ENCODE peak calls at places on chromosomes 11 and 22, in six cellular contexts. F is EH; X is astrocyte of the spinal cord; I is GM12865; H is CD4-positive, alpha-beta T cell; J is fibroblast of the conjunctiva. E is an unnamed sample.

GRCh38 chr11:77345621-77346020 is 44.1 kb upstream of the GDPD4 start:
- DNase-seq in X (peak), H (no peak), J (no peak), F (peak), I (no peak), E (no peak)

GRCh38 chr11:79205786-79206185 is 235.0 kb downstream of the TENM4 start:
- DNase-seq in X (no peak), H (no peak), F (no peak), I (no peak), J (no peak), E (no peak)

GRCh38 chr22:26492220-26492619 is 8.5 kb downstream of the SRRD start:
- DNase-seq in J (no peak), I (no peak), F (no peak), H (no peak), X (no peak), E (no peak)

GRCh38 chr11:75023446-75024067 is 34.8 kb downstream of the NEU3 start:
- DNase-seq in F (peak), J (no peak), I (no peak), X (no peak), H (no peak), E (no peak)

GRCh38 chr22:43308451-43309235 is 34.5 kb downstream of the SCUBE1 start:
- DNase-seq in I (no peak), H (no peak), X (no peak), J (no peak), F (no peak), E (no peak)

GRCh38 chr22:32590556-32590955 is 115.9 kb downstream of the FBXO7 start:
- DNase-seq in X (peak), F (peak), I (no peak), J (peak), H (no peak), E (no peak)

GRCh38 chr11:10295056-10295901 is 1.3 kb upstream of the SBF2 start:
- DNase-seq in J (no peak), H (no peak), I (no peak), X (no peak), F (no peak), E (no peak)

GRCh38 chr11:11456896-11457295 is 103.8 kb upstream of the CSNK2A3 start:
- DNase-seq in H (no peak), X (no peak), I (no peak), F (peak), J (no peak), E (no peak)

GRCh38 chr11:1153105-1153950 is 4.4 kb upstream of the MUC5AC start:
- DNase-seq in X (peak), F (no peak), J (no peak), I (no peak), H (no peak), E (peak)

GRCh38 chr11:6607190-6607635 is 3.6 kb downstream of the ILK start:
- DNase-seq in J (no peak), H (no peak), I (no peak), X (no peak), F (peak), E (no peak)

GRCh38 chr11:118139578-118139977 is 13.0 kb downstream of the SCN4B start:
- DNase-seq in I (no peak), X (no peak), F (peak), H (no peak), J (no peak), E (no peak)

GRCh38 chr11:490930-491260 is 16.1 kb downstream of the RNH1 start:
- DNase-seq in I (no peak), H (no peak), F (no peak), J (no peak), X (no peak), E (no peak)

GRCh38 chr22:21622624-21623401 is 7.0 kb downstream of the YDJC start:
- DNase-seq in H (no peak), I (no peak), X (no peak), F (no peak), J (no peak), E (no peak)

GRCh38 chr11:45212566-45213315 is 66.3 kb downstream of the PRDM11 start:
- DNase-seq in H (no peak), I (no peak), F (no peak), J (no peak), X (no peak), E (no peak)